ENCODE peak calls at places on chromosomes 12 and 14, in seven cellular contexts. One of them, this sample, is unnamed.

GRCh38 chr12:63400746-63401145 is 249.7 kb upstream of the AVPR1A start:
- DNase-seq in non-pigmented ciliary epithelial cell: peak
- DNase-seq in GM12865: no peak
- DNase-seq in astrocyte of the spinal cord: peak
- DNase-seq in GM12892: no peak
- DNase-seq in astrocyte: peak
- DNase-seq in NAMALWA: no peak
- DNase-seq in this sample: no peak

GRCh38 chr12:29148065-29148957 is 767 bp upstream of the FAR2 start:
- DNase-seq in non-pigmented ciliary epithelial cell: no peak
- DNase-seq in GM12865: no peak
- DNase-seq in astrocyte of the spinal cord: peak
- DNase-seq in GM12892: peak
- DNase-seq in astrocyte: no peak
- DNase-seq in NAMALWA: no peak
- DNase-seq in this sample: peak

GRCh38 chr12:108773798-108774788 is 42.8 kb upstream of the CORO1C start:
- DNase-seq in non-pigmented ciliary epithelial cell: peak
- DNase-seq in GM12865: no peak
- DNase-seq in astrocyte of the spinal cord: peak
- DNase-seq in GM12892: no peak
- DNase-seq in astrocyte: peak
- DNase-seq in NAMALWA: peak
- DNase-seq in this sample: no peak

GRCh38 chr12:93090768-93091172 is 161.7 kb upstream of the EEA1 start:
- DNase-seq in non-pigmented ciliary epithelial cell: no peak
- DNase-seq in GM12865: no peak
- DNase-seq in astrocyte of the spinal cord: peak
- DNase-seq in GM12892: no peak
- DNase-seq in astrocyte: peak
- DNase-seq in NAMALWA: no peak
- DNase-seq in this sample: no peak

GRCh38 chr12:110546339-110546738 is 36.8 kb downstream of the PPTC7 start:
- DNase-seq in non-pigmented ciliary epithelial cell: peak
- DNase-seq in GM12865: no peak
- DNase-seq in astrocyte of the spinal cord: peak
- DNase-seq in GM12892: no peak
- DNase-seq in astrocyte: peak
- DNase-seq in NAMALWA: no peak
- DNase-seq in this sample: no peak

GRCh38 chr14:43687866-43688265 is 819.2 kb downstream of the FSCB start:
- DNase-seq in non-pigmented ciliary epithelial cell: peak
- DNase-seq in GM12865: no peak
- DNase-seq in astrocyte of the spinal cord: peak
- DNase-seq in GM12892: no peak
- DNase-seq in astrocyte: peak
- DNase-seq in NAMALWA: no peak
- DNase-seq in this sample: no peak

GRCh38 chr14:32226051-32226450 is 23.0 kb upstream of the RNU6-8 start:
- DNase-seq in non-pigmented ciliary epithelial cell: no peak
- DNase-seq in GM12865: no peak
- DNase-seq in astrocyte of the spinal cord: peak
- DNase-seq in GM12892: no peak
- DNase-seq in astrocyte: peak
- DNase-seq in NAMALWA: no peak
- DNase-seq in this sample: no peak

GRCh38 chr14:30848449-30849240 is 25.7 kb upstream of the COCH start:
- DNase-seq in non-pigmented ciliary epithelial cell: no peak
- DNase-seq in GM12865: no peak
- DNase-seq in astrocyte of the spinal cord: no peak
- DNase-seq in GM12892: no peak
- DNase-seq in astrocyte: no peak
- DNase-seq in NAMALWA: no peak
- DNase-seq in this sample: no peak

GRCh38 chr14:55867726-55868125 is 250.5 kb upstream of the PELI2 start:
- DNase-seq in non-pigmented ciliary epithelial cell: peak
- DNase-seq in GM12865: no peak
- DNase-seq in astrocyte of the spinal cord: no peak
- DNase-seq in GM12892: no peak
- DNase-seq in astrocyte: peak
- DNase-seq in NAMALWA: no peak
- DNase-seq in this sample: no peak

GRCh38 chr14:58752782-58753181 is 115.0 kb downstream of the DACT1 start:
- DNase-seq in non-pigmented ciliary epithelial cell: no peak
- DNase-seq in GM12865: no peak
- DNase-seq in astrocyte of the spinal cord: no peak
- DNase-seq in GM12892: no peak
- DNase-seq in astrocyte: no peak
- DNase-seq in NAMALWA: no peak
- DNase-seq in this sample: no peak

GRCh38 chr12:55822228-55822627 is 4.4 kb downstream of the ORMDL2 start:
- DNase-seq in non-pigmented ciliary epithelial cell: no peak
- DNase-seq in GM12865: no peak
- DNase-seq in astrocyte of the spinal cord: no peak
- DNase-seq in GM12892: no peak
- DNase-seq in astrocyte: no peak
- DNase-seq in NAMALWA: peak
- DNase-seq in this sample: no peak